ENCODE peak calls at places on chromosomes 11 and 22, in five cellular contexts. X is NCI-H748 treated with DMSO at 0.1 percent for 48 hours, W is LoVo, K is caudate nucleus, L is cardiac septum. V is an unnamed sample.

GRCh38 chr11:36391062-36391461 is 95.0 kb downstream of the PRR5L start:
- DNase-seq in X (no peak), W (no peak), K (no peak), L (no peak), V (no peak)

GRCh38 chr22:44489817-44490216 is 8.2 kb downstream of the RTL6 start:
- DNase-seq in X (no peak), W (no peak), K (no peak), L (no peak), V (no peak)

GRCh38 chr22:42856179-42856864 is 751 bp downstream of the ARFGAP3 start:
- DNase-seq in X (peak), W (peak), K (no peak), L (no peak), V (no peak)

GRCh38 chr22:21032843-21033688 is 705 bp upstream of the SLC7A4 start:
- DNase-seq in X (no peak), W (no peak), K (no peak), L (no peak), V (no peak)

GRCh38 chr11:2824851-2825250 is 60.7 kb downstream of the CDKN1C start:
- DNase-seq in X (no peak), W (no peak), K (no peak), L (no peak), V (no peak)

GRCh38 chr22:26893711-26894110 is 236.3 kb downstream of the MIAT start:
- DNase-seq in X (no peak), W (no peak), K (no peak), L (no peak), V (no peak)

GRCh38 chr22:39215430-39216142 is 29.2 kb downstream of the PDGFB start:
- DNase-seq in X (no peak), W (no peak), K (no peak), L (peak), V (no peak)

GRCh38 chr11:61960532-61960931 is 6.9 kb downstream of the FTH1 start:
- DNase-seq in X (no peak), W (no peak), K (no peak), L (no peak), V (no peak)

GRCh38 chr22:32144875-32145274 is 14.2 kb downstream of the C22orf42 start:
- DNase-seq in X (no peak), W (no peak), K (no peak), L (no peak), V (no peak)

GRCh38 chr11:119185916-119186634 is 800 bp downstream of the NHERF4 start:
- DNase-seq in X (no peak), W (no peak), K (no peak), L (no peak), V (no peak)

GRCh38 chr11:58616594-58616993 is 5.9 kb upstream of the CNTF start:
- DNase-seq in X (no peak), W (no peak), K (no peak), L (no peak), V (peak)

GRCh38 chr11:38221295-38221694 is 1623.3 kb upstream of the RAG2 start:
- DNase-seq in X (no peak), W (no peak), K (no peak), L (no peak), V (no peak)

GRCh38 chr11:129290966-129291365 is 84.7 kb upstream of the BARX2 start:
- DNase-seq in X (no peak), W (no peak), K (no peak), L (no peak), V (no peak)

GRCh38 chr11:126864934-126865333 is 135.6 kb downstream of the KIRREL3 start:
- DNase-seq in X (no peak), W (no peak), K (no peak), L (no peak), V (no peak)

GRCh38 chr22:19503869-19504268 is 20.3 kb downstream of the CLDN5 start:
- DNase-seq in X (no peak), W (no peak), K (no peak), L (peak), V (no peak)

GRCh38 chr22:34493471-34493870 is 572.5 kb upstream of the ISX start:
- DNase-seq in X (no peak), W (no peak), K (no peak), L (no peak), V (no peak)

GRCh38 chr11:96149743-96150555 is 193.0 kb downstream of the MAML2 start:
- DNase-seq in X (no peak), W (no peak), K (no peak), L (no peak), V (peak)

GRCh38 chr11:121479839-121480238 is 27.1 kb upstream of the SORL1-AS1 start:
- DNase-seq in X (no peak), W (no peak), K (no peak), L (no peak), V (no peak)

GRCh38 chr22:45452565-45453449 is 39.3 kb downstream of the RIBC2 start:
- DNase-seq in X (no peak), W (no peak), K (no peak), L (no peak), V (no peak)

GRCh38 chr11:83456075-83456474 is 169.9 kb upstream of the CCDC90B start:
- DNase-seq in X (no peak), W (no peak), K (peak), L (no peak), V (no peak)

GRCh38 chr11:60777106-60777505 is 8.0 kb upstream of the MS4A10 start:
- DNase-seq in X (no peak), W (no peak), K (no peak), L (no peak), V (no peak)

GRCh38 chr11:68153742-68154141 is 32.6 kb upstream of the CHKA start:
- DNase-seq in X (no peak), W (no peak), K (no peak), L (no peak), V (no peak)

GRCh38 chr11:68976563-68976962 is 4.2 kb downstream of the MRGPRD start:
- DNase-seq in X (no peak), W (no peak), K (no peak), L (no peak), V (no peak)

GRCh38 chr11:77401486-77402217 is 72.2 kb downstream of the PAK1 start:
- DNase-seq in X (peak), W (no peak), K (no peak), L (no peak), V (no peak)

GRCh38 chr11:83162377-83162776 is 5.4 kb downstream of the PCF11 start:
- DNase-seq in X (no peak), W (no peak), K (no peak), L (no peak), V (no peak)

GRCh38 chr11:121909571-121909970 is 206.4 kb downstream of the BLID start:
- DNase-seq in X (no peak), W (no peak), K (no peak), L (no peak), V (no peak)

GRCh38 chr11:133901999-133902398 is 54.8 kb downstream of the IGSF9B start:
- DNase-seq in X (no peak), W (no peak), K (no peak), L (peak), V (no peak)

GRCh38 chr22:49576241-49577141 is 251.2 kb downstream of the BRD1 start:
- DNase-seq in X (no peak), W (no peak), K (no peak), L (peak), V (no peak)